ENCODE peak calls at places on chromosomes 7 and 10, in eight cellular contexts. F is stimulated activated CD4-positive, alpha-beta T cell treated with anti-CD3 and anti-CD28 coated beads, TNF-alpha, amount 100 ng/mL, for 1 hour; G is stimulated activated naive CD8-positive, alpha-beta T cell treated with anti-CD3 and anti-CD28 coated beads, Interleukin-15, amount 100 ng/mL, for 72 hours; Z is activated CD8-positive, alpha-beta T cell treated with anti-CD3 and anti-CD28 coated beads, Interleukin-2, amount 10 ng/mL, durations not matched to agents 7 days and 5 days; C is activated effector memory CD4-positive, alpha-beta T cell treated with Interleukin-2 at 50 U/mL for 16 hours; L is OCI-LY7; H is psoas muscle; Q is lung microvascular endothelial cell. N is an unnamed sample.

GRCh38 chr10:133590970-133591359 is 25.6 kb upstream of the SYCE1 start:
- DNase-seq in F (no peak), G (no peak), Z (no peak), C (no peak), L (no peak), H (no peak), Q (no peak), N (no peak)

GRCh38 chr10:133275683-133276092 is 980 bp downstream of the ADAM8 start:
- DNase-seq in F (no peak), G (peak), Z (peak), C (peak), L (peak), H (no peak), Q (no peak), N (peak)

GRCh38 chr7:12013983-12014382 is 182.0 kb upstream of the THSD7A start:
- DNase-seq in F (no peak), G (no peak), Z (no peak), C (no peak), L (no peak), H (no peak), Q (no peak), N (no peak)

GRCh38 chr10:113897693-113898618 is 43.5 kb downstream of the NHLRC2 start:
- DNase-seq in F (no peak), G (no peak), Z (no peak), C (no peak), L (no peak), H (no peak), Q (no peak), N (no peak)

GRCh38 chr7:23422904-23423303 is 47.4 kb downstream of the IGF2BP3 start:
- DNase-seq in F (no peak), G (no peak), Z (no peak), C (no peak), L (no peak), H (no peak), Q (no peak), N (no peak)

GRCh38 chr7:137547477-137547876 is 203.9 kb upstream of the PTN start:
- DNase-seq in F (no peak), G (no peak), Z (no peak), C (no peak), L (no peak), H (no peak), Q (no peak), N (no peak)

GRCh38 chr10:1212571-1213141 is 156.5 kb downstream of the WDR37 start:
- DNase-seq in F (no peak), G (no peak), Z (no peak), C (no peak), L (no peak), H (no peak), Q (no peak), N (no peak)

GRCh38 chr7:29396563-29396962 is 167.1 kb upstream of the PRR15 start:
- DNase-seq in F (no peak), G (no peak), Z (no peak), C (no peak), L (no peak), H (no peak), Q (no peak), N (no peak)

N was measured in CD8-positive, alpha-beta memory T cell.